ENCODE peak calls at places on chromosomes 16 and 17, in seven cellular contexts. F, X, N, Q, Y, A and M are unnamed samples.

GRCh38 chr17:14308636-14308964 is 7.7 kb downstream of the HS3ST3B1 start:
- DNase-seq in F (no peak), X (no peak), N (no peak), Q (no peak), Y (no peak), A (no peak), M (no peak)

GRCh38 chr16:73183678-73184092 is 135.8 kb upstream of the ZFHX3 start:
- DNase-seq in F (no peak), X (no peak), N (no peak), Q (no peak), Y (no peak), A (no peak), M (peak; percentile 89)

GRCh38 chr17:15171433-15172047 is 93.6 kb downstream of the PMP22 start:
- DNase-seq in F (no peak), X (peak; percentile 86), N (peak; percentile 66), Q (peak; percentile 75), Y (peak; percentile 41), A (peak; percentile 21), M (peak; percentile 77)

GRCh38 chr17:2178798-2179505 is 124.0 kb downstream of the HIC1 start:
- DNase-seq in F (no peak), X (no peak), N (no peak), Q (no peak), Y (no peak), A (no peak), M (no peak)

GRCh38 chr17:18151290-18151689 is 32.3 kb upstream of the ALKBH5 start:
- DNase-seq in F (no peak), X (no peak), N (no peak), Q (no peak), Y (no peak), A (no peak), M (no peak)

GRCh38 chr17:48995332-48995870 is 1.8 kb upstream of the IGF2BP1 start:
- DNase-seq in F (no peak), X (peak; percentile 45), N (no peak), Q (no peak), Y (no peak), A (no peak), M (no peak)

GRCh38 chr16:17412221-17412620 is 58.5 kb downstream of the XYLT1 start:
- DNase-seq in F (no peak), X (no peak), N (no peak), Q (peak; percentile 61), Y (no peak), A (no peak), M (peak; percentile 30)

GRCh38 chr16:50614956-50615727 is 66.0 kb downstream of the SNX20 start:
- DNase-seq in F (no peak), X (no peak), N (no peak), Q (no peak), Y (no peak), A (no peak), M (no peak)

GRCh38 chr17:47720754-47721533 is 12.1 kb upstream of the TBX21 start:
- DNase-seq in F (no peak), X (no peak), N (peak; percentile 48), Q (no peak), Y (peak; percentile 96), A (peak; percentile 83), M (peak; percentile 13)

GRCh38 chr17:11351479-11351878 is 110.5 kb downstream of the SHISA6 start:
- DNase-seq in F (no peak), X (no peak), N (no peak), Q (no peak), Y (no peak), A (no peak), M (no peak)

GRCh38 chr16:48720266-48720665 is 110.3 kb upstream of the N4BP1 start:
- DNase-seq in F (no peak), X (no peak), N (peak; percentile 48), Q (peak; percentile 22), Y (no peak), A (peak; percentile 8), M (no peak)

GRCh38 chr16:83952587-83952939 is 477 bp upstream of the OSGIN1 start:
- DNase-seq in F (no peak), X (no peak), N (no peak), Q (no peak), Y (no peak), A (no peak), M (no peak)